ENCODE peak calls at places on chromosomes 11 and 22, in six cellular contexts. O, J, M, Y, N and Q are unnamed samples.

GRCh38 chr11:62004473-62004872 is 37.0 kb upstream of the FTH1 start:
- DNase-seq in Y (peak; percentile 97), O (no peak), N (no peak), J (no peak), M (no peak), Q (peak; percentile 40)

GRCh38 chr11:86291466-86292262 is 10.4 kb upstream of the HIKESHI start:
- DNase-seq in J (no peak), N (no peak), Y (peak; percentile 63), M (peak; percentile 75), O (peak; percentile 54), Q (no peak)

GRCh38 chr11:197741-198235 is 4.9 kb downstream of the SCGB1C1 start:
- DNase-seq in N (no peak), O (no peak), M (no peak), J (peak; percentile 56), Y (no peak), Q (peak; percentile 58)

GRCh38 chr11:124898711-124899110 is 1.0 kb upstream of the ROBO4 start:
- DNase-seq in Y (peak; percentile 91), M (no peak), N (no peak), J (no peak), O (no peak), Q (peak; percentile 84)

GRCh38 chr22:38614331-38615122 is 41.7 kb downstream of the FAM227A start:
- DNase-seq in N (no peak), M (no peak), Y (no peak), O (no peak), J (no peak), Q (peak; percentile 2)

GRCh38 chr22:17774206-17774927 is at the start of gene BID:
- DNase-seq in J (peak; percentile 85), M (peak; percentile 66), N (no peak), O (peak; percentile 52), Y (peak; percentile 25), Q (peak; percentile 96)

GRCh38 chr11:59678813-59679165 is 10.0 kb upstream of the PATL1 start:
- DNase-seq in Y (no peak), N (no peak), M (no peak), O (no peak), J (no peak), Q (no peak)

GRCh38 chr11:1918436-1919315 is 827 bp upstream of the TNNT3 start:
- DNase-seq in Y (no peak), O (no peak), N (no peak), J (peak; percentile 63), M (no peak), Q (peak; percentile 75)

GRCh38 chr22:31287818-31288495 is 4.3 kb downstream of the PIK3IP1 start:
- DNase-seq in M (no peak), Y (no peak), N (no peak), J (no peak), O (no peak), Q (no peak)

GRCh38 chr11:77699425-77699824 is 61.8 kb upstream of the CLNS1A start:
- DNase-seq in O (no peak), Y (no peak), N (no peak), M (no peak), J (no peak), Q (no peak)

GRCh38 chr11:75351541-75352416 is at the start of gene ARRB1:
- DNase-seq in O (peak; percentile 80), M (peak; percentile 83), J (peak; percentile 89), Y (peak; percentile 70), N (no peak), Q (peak; percentile 89)
- H3K27ac ChIP-seq in O (peak within 1 kb of the TSS; percentile 75), M (no peak within 1 kb of the TSS), J (peak within 1 kb of the TSS; percentile 86), Y (peak within 1 kb of the TSS; percentile 52), N (no peak within 1 kb of the TSS), Q (peak within 1 kb of the TSS; percentile 83)

GRCh38 chr11:57180141-57180561 is 1.6 kb upstream of the LRRC55 start:
- DNase-seq in O (no peak), M (peak; percentile 60), Y (no peak), J (no peak), N (no peak), Q (no peak)
- H3K4me3 ChIP-seq in O (no peak overlapping the region), M (peak overlapping the region; percentile 51), Y (no peak overlapping the region), J (no peak overlapping the region), N (no peak overlapping the region), Q (no peak overlapping the region)

GRCh38 chr11:134471341-134472187 is 59.5 kb upstream of the B3GAT1 start:
- DNase-seq in M (no peak), N (no peak), O (no peak), J (no peak), Y (no peak), Q (no peak)
- H3K9me3 ChIP-seq in M (no peaks in the 10 kb centered on the region), N (no peaks in the 10 kb centered on the region), O (no peaks in the 10 kb centered on the region), J (no peaks in the 10 kb centered on the region), Y (no peaks in the 10 kb centered on the region), Q (no peaks in the 10 kb centered on the region)

GRCh38 chr11:19183641-19184040 is 18.1 kb downstream of the CSRP3 start:
- DNase-seq in M (no peak), O (no peak), Y (no peak), N (no peak), J (no peak), Q (no peak)
- H3K27ac ChIP-seq in M (no peak overlapping the region), O (no peak overlapping the region), Y (peak overlapping the region; percentile 12), N (no peak overlapping the region), J (no peak overlapping the region), Q (no peak overlapping the region)

GRCh38 chr22:46736705-46737104 is 1.3 kb downstream of the CERK start:
- DNase-seq in O (no peak), Y (no peak), J (no peak), M (no peak), N (no peak), Q (no peak)

GRCh38 chr22:46737976-46738641 is at the start of gene CERK:
- DNase-seq in O (peak; percentile 79), J (peak; percentile 94), N (no peak), M (peak; percentile 79), Y (peak; percentile 82), Q (peak; percentile 91)

GRCh38 chr22:46735747-46736608 is 2.1 kb downstream of the CERK start:
- DNase-seq in N (no peak), O (no peak), Y (no peak), M (peak; percentile 60), J (no peak), Q (no peak)

GRCh38 chr22:46738642-46738960 is 549 bp upstream of the CERK start:
- DNase-seq in J (no peak), M (peak; percentile 51), O (peak; percentile 63), N (no peak), Y (no peak), Q (no peak)

GRCh38 chr22:46737105-46737975 is 712 bp downstream of the CERK start:
- DNase-seq in J (no peak), M (peak; percentile 72), Y (peak; percentile 36), N (no peak), O (peak; percentile 67), Q (peak; percentile 90)
- H3K4me3 ChIP-seq in J (peak overlapping the region; percentile 88), M (peak overlapping the region; percentile 94), Y (peak overlapping the region; percentile 61), N (peak overlapping the region; percentile 91), O (peak overlapping the region; percentile 55), Q (peak overlapping the region; percentile 85)